ENCODE peak calls at places on chromosome 14, in six cellular contexts. Z is left ventricle myocardium inferior; K is CD4-positive, alpha-beta T cell; F is MM.1S; I is CD8-positive, alpha-beta T cell; L is tibial nerve. S is an unnamed sample.

GRCh38 chr14:78164226-78164853 is 5.8 kb upstream of the NRXN3 start:
- DNase-seq in Z (no peak), K (no peak), F (no peak), L (no peak), I (no peak), S (no peak)

GRCh38 chr14:74655597-74656389 is 43.8 kb upstream of the LTBP2 start:
- DNase-seq in L (no peak), Z (no peak), K (no peak), F (no peak), I (no peak), S (no peak)

GRCh38 chr14:90693413-90693812 is 122.8 kb downstream of the TTC7B start:
- DNase-seq in L (no peak), K (no peak), F (peak; percentile 36), Z (no peak), I (no peak), S (no peak)

GRCh38 chr14:58288106-58288792 is 10.1 kb upstream of the ARID4A start:
- DNase-seq in F (no peak), L (no peak), I (no peak), K (no peak), Z (no peak), S (no peak)

GRCh38 chr14:64232095-64232830 is 61.9 kb downstream of the ESR2 start:
- DNase-seq in Z (no peak), L (peak; percentile 14), I (no peak), K (no peak), F (no peak), S (no peak)

GRCh38 chr14:104756477-104757237 is 3.7 kb downstream of the SIVA1 start:
- DNase-seq in I (no peak), Z (no peak), K (no peak), L (no peak), F (no peak), S (no peak)

GRCh38 chr14:74486164-74486563 is 6.9 kb downstream of the NPC2 start:
- DNase-seq in L (no peak), F (no peak), Z (no peak), I (no peak), K (no peak), S (no peak)

GRCh38 chr14:85280074-85280473 is 249.9 kb upstream of the FLRT2 start:
- DNase-seq in Z (no peak), K (no peak), I (no peak), F (no peak), L (no peak), S (no peak)

GRCh38 chr14:63986789-63987533 is 134.2 kb downstream of the SYNE2 start:
- DNase-seq in I (no peak), Z (no peak), K (no peak), L (no peak), F (no peak), S (no peak)

GRCh38 chr14:49427117-49427516 is 159.1 kb downstream of the RPS29 start:
- DNase-seq in L (no peak), F (no peak), I (no peak), Z (no peak), K (no peak), S (no peak)

GRCh38 chr14:104957146-104958113 is 20.7 kb downstream of the AHNAK2 start:
- DNase-seq in L (no peak), I (no peak), K (no peak), Z (peak; percentile 9), F (no peak), S (peak; percentile 45)

GRCh38 chr14:47435331-47435965 is 240.0 kb downstream of the MDGA2 start:
- DNase-seq in Z (no peak), L (no peak), I (no peak), F (peak; percentile 58), K (no peak), S (no peak)

GRCh38 chr14:55881577-55882241 is 236.5 kb upstream of the PELI2 start:
- DNase-seq in K (no peak), I (no peak), L (no peak), F (no peak), Z (no peak), S (no peak)

GRCh38 chr14:92513966-92514843 is 624 bp downstream of the RIN3 start:
- DNase-seq in K (peak; percentile 32), Z (no peak), F (no peak), L (no peak), I (no peak), S (peak; percentile 80)

GRCh38 chr14:105864651-105865265 is 338.4 kb downstream of the TMEM121 start:
- DNase-seq in L (peak; percentile 8), F (no peak), K (no peak), Z (peak; percentile 6), I (no peak), S (peak; percentile 44)

GRCh38 chr14:70086685-70087379 is 101.9 kb downstream of the SLC8A3 start:
- DNase-seq in K (no peak), I (no peak), F (peak; percentile 6), L (no peak), Z (no peak), S (peak; percentile 48)

GRCh38 chr14:75132374-75133086 is 5.7 kb upstream of the NEK9 start:
- DNase-seq in I (no peak), Z (no peak), K (no peak), L (no peak), F (peak; percentile 16), S (no peak)

GRCh38 chr14:54881235-54881760 is 21.3 kb downstream of the GCH1 start:
- DNase-seq in F (peak; percentile 51), Z (no peak), K (peak; percentile 11), L (no peak), I (no peak), S (no peak)

GRCh38 chr14:106507354-106507753 is 981.0 kb downstream of the TMEM121 start:
- DNase-seq in F (no peak), L (no peak), I (no peak), K (no peak), Z (no peak), S (no peak)

GRCh38 chr14:90518941-90519256 is 122.1 kb downstream of the CALM1 start:
- DNase-seq in K (peak; percentile 26), Z (no peak), I (no peak), L (no peak), F (peak; percentile 8), S (no peak)

GRCh38 chr14:77014004-77014604 is 14.4 kb downstream of the IRF2BPL start:
- DNase-seq in L (no peak), F (no peak), Z (peak; percentile 75), I (no peak), K (no peak), S (peak; percentile 73)

GRCh38 chr14:74620497-74620921 is 8.5 kb upstream of the LTBP2 start:
- DNase-seq in K (no peak), I (no peak), F (no peak), L (no peak), Z (no peak), S (no peak)

GRCh38 chr14:38910092-38910491 is 192.9 kb downstream of the SEC23A start:
- DNase-seq in Z (no peak), L (no peak), I (no peak), K (no peak), F (no peak), S (no peak)

GRCh38 chr14:55807536-55807935 is 227.5 kb downstream of the KTN1 start:
- DNase-seq in K (no peak), I (no peak), L (no peak), Z (no peak), F (no peak), S (no peak)

GRCh38 chr14:104291123-104292000 is 153.0 kb downstream of the KIF26A start:
- DNase-seq in Z (peak; percentile 12), L (peak; percentile 1), K (no peak), I (no peak), F (no peak), S (peak; percentile 55)

GRCh38 chr14:102930138-102930752 is 7.8 kb downstream of the AMN start:
- DNase-seq in F (no peak), Z (no peak), K (no peak), L (no peak), I (no peak), S (peak; percentile 19)
- H3K27ac ChIP-seq in F (no peak overlapping the region), Z (no peak overlapping the region), K (no peak overlapping the region), L (no peak overlapping the region), I (no peak overlapping the region), S (no peak overlapping the region)

GRCh38 chr14:99352688-99353280 is 80.8 kb upstream of the BCL11B start:
- DNase-seq in K (no peak), I (no peak), Z (no peak), L (no peak), F (no peak), S (no peak)
- TF ChIP-seq CTCF in K (no peak), I (no peak), Z (no peak), L (no peak), F (no peak), S (no peak)

GRCh38 chr14:101491841-101492240 is 69.5 kb upstream of the DIO3 start:
- DNase-seq in L (peak; percentile 0), F (no peak), K (no peak), I (no peak), Z (no peak), S (peak; percentile 9)

GRCh38 chr14:101494826-101495225 is 66.5 kb upstream of the DIO3 start:
- DNase-seq in Z (no peak), L (peak; percentile 5), F (no peak), K (no peak), I (no peak), S (no peak)

GRCh38 chr14:101492716-101493115 is 68.6 kb upstream of the DIO3 start:
- DNase-seq in Z (peak; percentile 12), L (peak; percentile 9), I (no peak), F (no peak), K (no peak), S (peak; percentile 36)

GRCh38 chr14:101483829-101484228 is 77.5 kb upstream of the DIO3 start:
- DNase-seq in Z (no peak), K (no peak), L (no peak), F (no peak), I (no peak), S (no peak)

GRCh38 chr14:101489092-101489760 is 72.1 kb upstream of the DIO3 start:
- DNase-seq in Z (no peak), L (no peak), K (no peak), I (no peak), F (no peak), S (no peak)
- H3K9me3 ChIP-seq in Z (peaks cover 41% of the 10 kb centered on the region), L (peaks cover 49% of the 10 kb centered on the region), K (no peaks in the 10 kb centered on the region), I (no peaks in the 10 kb centered on the region), F (no peaks in the 10 kb centered on the region), S (no peaks in the 10 kb centered on the region)

GRCh38 chr14:50739186-50739585 is 71.1 kb upstream of the SAV1 start:
- DNase-seq in Z (no peak), F (no peak), L (no peak), K (no peak), I (no peak), S (no peak)

GRCh38 chr14:50744242-50744641 is 76.1 kb upstream of the SAV1 start:
- DNase-seq in L (no peak), I (no peak), F (no peak), Z (no peak), K (no peak), S (no peak)

GRCh38 chr14:50741571-50741970 is 73.5 kb upstream of the SAV1 start:
- DNase-seq in K (no peak), I (no peak), L (no peak), F (peak; percentile 37), Z (no peak), S (no peak)

GRCh38 chr14:50736932-50737419 is 68.9 kb upstream of the SAV1 start:
- DNase-seq in I (no peak), F (no peak), L (no peak), K (no peak), Z (no peak), S (no peak)

DNA sequence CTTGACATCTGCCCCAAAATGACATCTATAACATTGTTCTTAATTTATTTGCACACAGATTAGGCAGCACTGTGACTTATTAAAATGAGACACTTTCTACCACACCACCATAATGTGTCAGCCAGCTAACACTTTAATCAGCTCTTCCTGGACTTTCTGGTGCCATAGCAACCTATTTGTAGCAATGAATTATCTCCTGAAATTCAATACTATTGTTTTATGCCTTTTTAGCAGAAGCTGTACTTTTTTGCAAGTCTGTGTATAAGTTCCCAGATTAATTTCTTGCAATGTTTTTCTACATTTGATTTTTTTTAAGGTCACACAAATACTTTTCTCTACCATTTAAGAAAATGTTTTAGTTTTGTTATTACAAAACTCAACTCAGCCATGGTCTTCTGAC is 72.8 kb upstream of the SAV1 start:
- DNase-seq in L (no peak), Z (no peak), K (no peak), F (no peak), I (no peak), S (no peak)
- H3K27ac ChIP-seq in L (no peak overlapping the region), Z (peak overlapping the region; percentile 70), K (no peak overlapping the region), F (peak overlapping the region; percentile 70), I (no peak overlapping the region), S (no peak overlapping the region)